ENCODE peak calls at places on chromosomes 12 and 14, in ten cellular contexts. P is body of pancreas; O is AG09319; R is GM12892; V is activated T-cell treated with anti-CD3 and anti-CD28 coated beads for 24 hours; W is Calu3; B is naive thymus-derived CD8-positive, alpha-beta T cell; X is stimulated activated CD8-positive, alpha-beta memory T cell treated with anti-CD3 and anti-CD28 coated beads, Interleukin-15, amount 100 ng/mL, for 1 hour; A is T-helper 9 cell; K is HT1080. T is an unnamed sample.
A peak's percentile ranks its signal among the peaks of the same experiment; 100 is the strongest.

GRCh38 chr14:56131004-56131864 is 13.0 kb downstream of the PELI2 start:
- DNase-seq in P (no peak), O (no peak), R (no peak), V (no peak), W (no peak), B (no peak), X (no peak), A (no peak), K (no peak), T (no peak)

GRCh38 chr12:24586293-24586692 is 362.6 kb downstream of the BCAT1 start:
- DNase-seq in P (no peak), O (no peak), R (no peak), V (no peak), W (no peak), B (no peak), X (no peak), A (no peak), K (no peak), T (no peak)

GRCh38 chr12:21541773-21542172 is 15.7 kb downstream of the SPX start:
- DNase-seq in P (no peak), O (no peak), R (no peak), V (no peak), W (no peak), B (no peak), X (no peak), A (no peak), K (no peak), T (no peak)

GRCh38 chr12:71948390-71948789 is 9.7 kb downstream of the TPH2 start:
- DNase-seq in P (no peak), O (no peak), R (no peak), V (no peak), W (no peak), B (no peak), X (no peak), A (no peak), K (no peak), T (no peak)

GRCh38 chr12:116820077-116820656 is 61.1 kb downstream of the HRK start:
- DNase-seq in P (no peak), O (no peak), R (no peak), V (no peak), W (no peak), B (no peak), X (no peak), A (no peak), K (no peak), T (no peak)

GRCh38 chr12:64679487-64679983 is 69.2 kb downstream of the RASSF3 start:
- DNase-seq in P (peak; percentile 38), O (no peak), R (no peak), V (peak; percentile 42), W (peak; percentile 71), B (peak; percentile 82), X (no peak), A (peak; percentile 51), K (peak; percentile 93), T (peak; percentile 69)

GRCh38 chr14:34665785-34666425 is 36.0 kb upstream of the SNX6 start:
- DNase-seq in P (no peak), O (peak; percentile 22), R (no peak), V (no peak), W (no peak), B (peak; percentile 47), X (no peak), A (no peak), K (peak; percentile 84), T (peak; percentile 20)

GRCh38 chr12:115374480-115375187 is 690.7 kb upstream of the TBX3 start:
- DNase-seq in P (no peak), O (no peak), R (no peak), V (no peak), W (no peak), B (no peak), X (no peak), A (no peak), K (no peak), T (no peak)

GRCh38 chr14:37595809-37596595 is 573 bp downstream of the TTC6 start:
- DNase-seq in P (peak; percentile 50), O (no peak), R (no peak), V (peak; percentile 67), W (peak; percentile 92), B (peak; percentile 16), X (peak; percentile 5), A (peak; percentile 16), K (peak; percentile 33), T (peak; percentile 80)

GRCh38 chr12:130975116-130975515 is 21.4 kb downstream of the ADGRD1 start:
- DNase-seq in P (no peak), O (no peak), R (no peak), V (no peak), W (no peak), B (no peak), X (no peak), A (no peak), K (no peak), T (no peak)

GRCh38 chr14:69090187-69090789 is 62.6 kb downstream of the DCAF5 start:
- DNase-seq in P (peak; percentile 35), O (no peak), R (no peak), V (peak; percentile 11), W (peak; percentile 70), B (peak; percentile 50), X (no peak), A (no peak), K (no peak), T (peak; percentile 14)

GRCh38 chr12:14273911-14274306 is 91.6 kb upstream of the ATF7IP start:
- DNase-seq in P (no peak), O (no peak), R (no peak), V (no peak), W (no peak), B (no peak), X (no peak), A (no peak), K (peak; percentile 61), T (no peak)

GRCh38 chr12:41190360-41190759 is 2.2 kb downstream of the PDZRN4 start:
- DNase-seq in P (no peak), O (no peak), R (no peak), V (no peak), W (peak; percentile 25), B (no peak), X (no peak), A (no peak), K (no peak), T (no peak)

GRCh38 chr12:91974541-91974940 is 171.1 kb downstream of the BTG1 start:
- DNase-seq in P (no peak), O (no peak), R (no peak), V (no peak), W (no peak), B (no peak), X (no peak), A (no peak), K (no peak), T (no peak)

GRCh38 chr12:24198936-24199644 is 249.6 kb upstream of the SOX5 start:
- DNase-seq in P (no peak), O (no peak), R (no peak), V (no peak), W (no peak), B (no peak), X (no peak), A (no peak), K (no peak), T (no peak)

GRCh38 chr12:47824198-47824597 is 4.5 kb upstream of the HDAC7 start:
- DNase-seq in P (no peak), O (no peak), R (no peak), V (no peak), W (no peak), B (peak; percentile 74), X (no peak), A (peak; percentile 37), K (no peak), T (no peak)

GRCh38 chr12:129750426-129750825 is 153.4 kb downstream of the TMEM132D start:
- DNase-seq in P (no peak), O (no peak), R (no peak), V (no peak), W (no peak), B (no peak), X (no peak), A (no peak), K (peak; percentile 10), T (no peak)

GRCh38 chr14:103739793-103740501 is 24.3 kb downstream of the ZFYVE21 start:
- DNase-seq in P (no peak), O (no peak), R (no peak), V (no peak), W (no peak), B (no peak), X (no peak), A (no peak), K (no peak), T (no peak)

GRCh38 chr12:96403870-96404269 is 3.6 kb upstream of the CDK17 start:
- DNase-seq in P (no peak), O (no peak), R (no peak), V (no peak), W (no peak), B (no peak), X (no peak), A (no peak), K (no peak), T (no peak)

GRCh38 chr12:58728397-58728796 is 191.9 kb downstream of the LRIG3 start:
- DNase-seq in P (no peak), O (no peak), R (no peak), V (no peak), W (no peak), B (no peak), X (no peak), A (no peak), K (peak; percentile 21), T (no peak)

T was measured in K562.